ENCODE peak calls at places on chromosomes 7 and 10, in five cellular contexts. One of them, this sample, is unnamed.
A peak's percentile ranks its signal among the peaks of the same experiment; 100 is the strongest.

GRCh38 chr7:107506683-107507339 is 37.0 kb downstream of the GPR22 start:
- DNase-seq in IMR-90: peak; percentile 2
- DNase-seq in GM23338: no peak
- DNase-seq in epithelial cell of esophagus: peak; percentile 96
- DNase-seq in lower leg skin: peak; percentile 51
- DNase-seq in this sample: no peak

GRCh38 chr7:30858576-30858975 is 53.1 kb upstream of the AQP1 start:
- DNase-seq in IMR-90: no peak
- DNase-seq in GM23338: no peak
- DNase-seq in epithelial cell of esophagus: no peak
- DNase-seq in lower leg skin: no peak
- DNase-seq in this sample: no peak

GRCh38 chr10:91617073-91617580 is 15.7 kb downstream of the PPP1R3C start:
- DNase-seq in IMR-90: peak; percentile 94
- DNase-seq in GM23338: no peak
- DNase-seq in epithelial cell of esophagus: peak; percentile 77
- DNase-seq in lower leg skin: no peak
- DNase-seq in this sample: no peak

GRCh38 chr10:124035928-124036558 is 57.4 kb downstream of the CHST15 start:
- DNase-seq in IMR-90: no peak
- DNase-seq in GM23338: no peak
- DNase-seq in epithelial cell of esophagus: no peak
- DNase-seq in lower leg skin: peak; percentile 23
- DNase-seq in this sample: peak; percentile 93

GRCh38 chr7:115297651-115298050 is 375.8 kb downstream of the MDFIC start:
- DNase-seq in IMR-90: peak; percentile 64
- DNase-seq in GM23338: no peak
- DNase-seq in epithelial cell of esophagus: peak; percentile 96
- DNase-seq in lower leg skin: no peak
- DNase-seq in this sample: no peak

GRCh38 chr7:93461350-93461749 is 113.2 kb downstream of the CALCR start:
- DNase-seq in IMR-90: no peak
- DNase-seq in GM23338: peak; percentile 61
- DNase-seq in epithelial cell of esophagus: peak; percentile 10
- DNase-seq in lower leg skin: no peak
- DNase-seq in this sample: no peak

GRCh38 chr10:43323245-43323644 is 48.2 kb upstream of the FXYD4 start:
- DNase-seq in IMR-90: no peak
- DNase-seq in GM23338: no peak
- DNase-seq in epithelial cell of esophagus: no peak
- DNase-seq in lower leg skin: no peak
- DNase-seq in this sample: no peak

GRCh38 chr10:91349381-91349780 is 60.8 kb upstream of the HECTD2 start:
- DNase-seq in IMR-90: peak; percentile 99
- DNase-seq in GM23338: no peak
- DNase-seq in epithelial cell of esophagus: peak; percentile 78
- DNase-seq in lower leg skin: peak; percentile 51
- DNase-seq in this sample: no peak

GRCh38 chr10:59582058-59582457 is 127.6 kb downstream of the SLC16A9 start:
- DNase-seq in IMR-90: no peak
- DNase-seq in GM23338: no peak
- DNase-seq in epithelial cell of esophagus: no peak
- DNase-seq in lower leg skin: no peak
- DNase-seq in this sample: no peak

GRCh38 chr10:603745-604144 is 85.7 kb downstream of the DIP2C start:
- DNase-seq in IMR-90: no peak
- DNase-seq in GM23338: no peak
- DNase-seq in epithelial cell of esophagus: no peak
- DNase-seq in lower leg skin: no peak
- DNase-seq in this sample: no peak

GRCh38 chr7:107937514-107937913 is 46.5 kb downstream of the DLD start:
- DNase-seq in IMR-90: no peak
- DNase-seq in GM23338: no peak
- DNase-seq in epithelial cell of esophagus: peak; percentile 87
- DNase-seq in lower leg skin: no peak
- DNase-seq in this sample: no peak

GRCh38 chr10:88731296-88731695 is 25.2 kb downstream of the LIPK start:
- DNase-seq in IMR-90: no peak
- DNase-seq in GM23338: peak; percentile 38
- DNase-seq in epithelial cell of esophagus: peak; percentile 42
- DNase-seq in lower leg skin: no peak
- DNase-seq in this sample: no peak

GRCh38 chr10:3124412-3125175 is 48.0 kb downstream of the PITRM1 start:
- DNase-seq in IMR-90: no peak
- DNase-seq in GM23338: no peak
- DNase-seq in epithelial cell of esophagus: no peak
- DNase-seq in lower leg skin: no peak
- DNase-seq in this sample: no peak

GRCh38 chr7:24436131-24436920 is 136.9 kb upstream of the PALS2 start:
- DNase-seq in IMR-90: no peak
- DNase-seq in GM23338: peak; percentile 80
- DNase-seq in epithelial cell of esophagus: no peak
- DNase-seq in lower leg skin: no peak
- DNase-seq in this sample: no peak

GRCh38 chr7:2405601-2406345 is 2.4 kb downstream of the CHST12 start:
- DNase-seq in IMR-90: no peak
- DNase-seq in GM23338: no peak
- DNase-seq in epithelial cell of esophagus: no peak
- DNase-seq in lower leg skin: no peak
- DNase-seq in this sample: peak; percentile 83

GRCh38 chr10:122419016-122419415 is 35.4 kb upstream of the ARMS2 start:
- DNase-seq in IMR-90: no peak
- DNase-seq in GM23338: no peak
- DNase-seq in epithelial cell of esophagus: no peak
- DNase-seq in lower leg skin: no peak
- DNase-seq in this sample: no peak

GRCh38 chr10:122642726-122643605 is 56.7 kb downstream of the C10orf120 start:
- DNase-seq in IMR-90: no peak
- DNase-seq in GM23338: no peak
- DNase-seq in epithelial cell of esophagus: no peak
- DNase-seq in lower leg skin: no peak
- DNase-seq in this sample: no peak

GRCh38 chr7:134669845-134670373 is 23.3 kb downstream of the BPGM start:
- DNase-seq in IMR-90: peak; percentile 96
- DNase-seq in GM23338: no peak
- DNase-seq in epithelial cell of esophagus: peak; percentile 97
- DNase-seq in lower leg skin: no peak
- DNase-seq in this sample: no peak

GRCh38 chr10:88162852-88163251 is 299.4 kb downstream of the PTEN start:
- DNase-seq in IMR-90: no peak
- DNase-seq in GM23338: no peak
- DNase-seq in epithelial cell of esophagus: no peak
- DNase-seq in lower leg skin: no peak
- DNase-seq in this sample: no peak

GRCh38 chr7:1813394-1814088 is 143.5 kb downstream of the ELFN1 start:
- DNase-seq in IMR-90: no peak
- DNase-seq in GM23338: no peak
- DNase-seq in epithelial cell of esophagus: no peak
- DNase-seq in lower leg skin: peak; percentile 10
- DNase-seq in this sample: no peak

GRCh38 chr7:151700621-151701185 is 176.2 kb downstream of the PRKAG2 start:
- DNase-seq in IMR-90: peak; percentile 62
- DNase-seq in GM23338: no peak
- DNase-seq in epithelial cell of esophagus: peak; percentile 30
- DNase-seq in lower leg skin: no peak
- DNase-seq in this sample: no peak

GRCh38 chr10:52135101-52135500 is 179.0 kb upstream of the DKK1 start:
- DNase-seq in IMR-90: no peak
- DNase-seq in GM23338: no peak
- DNase-seq in epithelial cell of esophagus: peak; percentile 79
- DNase-seq in lower leg skin: no peak
- DNase-seq in this sample: no peak

GRCh38 chr10:69897417-69897816 is 95.7 kb downstream of the COL13A1 start:
- DNase-seq in IMR-90: no peak
- DNase-seq in GM23338: no peak
- DNase-seq in epithelial cell of esophagus: no peak
- DNase-seq in lower leg skin: no peak
- DNase-seq in this sample: no peak

GRCh38 chr10:132001238-132001977 is 19.7 kb upstream of the BNIP3 start:
- DNase-seq in IMR-90: peak; percentile 43
- DNase-seq in GM23338: peak; percentile 83
- DNase-seq in epithelial cell of esophagus: peak; percentile 42
- DNase-seq in lower leg skin: no peak
- DNase-seq in this sample: no peak

GRCh38 chr7:116218051-116218645 is 7.8 kb downstream of the TES start:
- DNase-seq in IMR-90: peak; percentile 98
- DNase-seq in GM23338: no peak
- DNase-seq in epithelial cell of esophagus: peak; percentile 41
- DNase-seq in lower leg skin: no peak
- DNase-seq in this sample: no peak

GRCh38 chr10:13842119-13842518 is 255.4 kb downstream of the PRPF18 start:
- DNase-seq in IMR-90: no peak
- DNase-seq in GM23338: no peak
- DNase-seq in epithelial cell of esophagus: no peak
- DNase-seq in lower leg skin: no peak
- DNase-seq in this sample: no peak

GRCh38 chr7:81618400-81619014 is 151.3 kb downstream of the HGF start:
- DNase-seq in IMR-90: peak; percentile 98
- DNase-seq in GM23338: peak; percentile 10
- DNase-seq in epithelial cell of esophagus: peak; percentile 92
- DNase-seq in lower leg skin: no peak
- DNase-seq in this sample: no peak

GRCh38 chr10:113484487-113484886 is 68.4 kb upstream of the HABP2 start:
- DNase-seq in IMR-90: no peak
- DNase-seq in GM23338: no peak
- DNase-seq in epithelial cell of esophagus: no peak
- DNase-seq in lower leg skin: no peak
- DNase-seq in this sample: no peak

GRCh38 chr10:110686941-110687340 is 42.8 kb downstream of the RBM20 start:
- DNase-seq in IMR-90: peak; percentile 84
- DNase-seq in GM23338: no peak
- DNase-seq in epithelial cell of esophagus: no peak
- DNase-seq in lower leg skin: no peak
- DNase-seq in this sample: no peak

GRCh38 chr7:26553582-26553981 is 261.9 kb downstream of the SNX10 start:
- DNase-seq in IMR-90: no peak
- DNase-seq in GM23338: no peak
- DNase-seq in epithelial cell of esophagus: no peak
- DNase-seq in lower leg skin: no peak
- DNase-seq in this sample: no peak
- TF ChIP-seq CTCF in IMR-90: no peak
- TF ChIP-seq CTCF in GM23338: no peak
- TF ChIP-seq CTCF in epithelial cell of esophagus: no peak
- TF ChIP-seq CTCF in lower leg skin: no peak
- TF ChIP-seq CTCF in this sample: no peak

GRCh38 chr7:131369354-131369753 is 41.7 kb downstream of the MKLN1 start:
- DNase-seq in IMR-90: no peak
- DNase-seq in GM23338: no peak
- DNase-seq in epithelial cell of esophagus: no peak
- DNase-seq in lower leg skin: no peak
- DNase-seq in this sample: no peak

GRCh38 chr7:131363719-131364118 is 36.0 kb downstream of the MKLN1 start:
- DNase-seq in IMR-90: no peak
- DNase-seq in GM23338: no peak
- DNase-seq in epithelial cell of esophagus: no peak
- DNase-seq in lower leg skin: no peak
- DNase-seq in this sample: no peak

GRCh38 chr7:131370523-131370968 is 42.9 kb downstream of the MKLN1 start:
- DNase-seq in IMR-90: peak; percentile 66
- DNase-seq in GM23338: peak; percentile 77
- DNase-seq in epithelial cell of esophagus: peak; percentile 14
- DNase-seq in lower leg skin: no peak
- DNase-seq in this sample: peak; percentile 44

GRCh38 chr7:131364767-131365344 is 37.2 kb downstream of the MKLN1 start:
- DNase-seq in IMR-90: no peak
- DNase-seq in GM23338: no peak
- DNase-seq in epithelial cell of esophagus: no peak
- DNase-seq in lower leg skin: no peak
- DNase-seq in this sample: no peak

DNA sequence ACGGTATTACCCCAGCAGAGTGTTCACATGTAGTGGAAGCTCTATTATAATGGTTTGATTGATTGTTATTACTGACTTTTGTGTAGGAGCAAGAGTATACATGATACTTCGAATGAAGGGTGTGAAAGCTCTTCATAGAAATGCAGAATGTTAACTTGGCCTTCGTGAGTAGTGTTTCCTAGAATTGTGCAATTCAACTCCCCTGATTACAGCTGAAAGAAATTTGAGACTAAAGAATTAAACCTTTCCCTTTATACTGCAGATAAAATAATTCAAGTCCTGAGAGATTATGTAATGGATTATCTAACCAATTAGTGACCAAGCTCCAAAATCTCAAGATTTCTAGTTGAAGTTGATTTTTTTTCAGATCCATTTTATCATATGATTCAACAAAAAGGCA is 38.2 kb downstream of the MKLN1 start:
- DNase-seq in IMR-90: peak; percentile 70
- DNase-seq in GM23338: no peak
- DNase-seq in epithelial cell of esophagus: no peak
- DNase-seq in lower leg skin: no peak
- DNase-seq in this sample: no peak
- H3K4me3 ChIP-seq in IMR-90: no peak overlapping the region
- H3K4me3 ChIP-seq in GM23338: no peak overlapping the region
- H3K4me3 ChIP-seq in epithelial cell of esophagus: no peak overlapping the region
- H3K4me3 ChIP-seq in lower leg skin: no peak overlapping the region
- H3K4me3 ChIP-seq in this sample: no peak overlapping the region

DNA sequence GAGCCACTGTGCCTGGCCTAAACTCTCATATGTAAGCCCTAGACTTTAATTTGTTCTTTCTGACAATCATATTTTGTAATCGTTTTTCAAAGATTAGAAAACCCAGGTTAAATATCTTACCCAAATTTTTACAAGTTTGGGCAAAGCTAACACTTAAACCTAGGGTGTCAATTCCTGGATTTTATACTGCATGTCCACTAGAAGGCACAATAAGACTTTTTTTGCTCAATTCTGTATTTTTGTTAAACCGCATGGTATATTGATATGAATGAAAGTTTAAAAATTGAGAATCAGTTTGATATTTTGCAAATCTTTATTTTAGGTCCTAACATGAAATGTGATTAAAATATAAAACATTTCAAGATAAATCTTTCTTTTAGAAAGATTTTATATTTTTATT is 29.3 kb downstream of the DYNC2I1 start:
- DNase-seq in IMR-90: peak; percentile 6
- DNase-seq in GM23338: no peak
- DNase-seq in epithelial cell of esophagus: no peak
- DNase-seq in lower leg skin: no peak
- DNase-seq in this sample: no peak
- TF ChIP-seq CTCF in IMR-90: peak; percentile 37
- TF ChIP-seq CTCF in GM23338: peak; percentile 45
- TF ChIP-seq CTCF in epithelial cell of esophagus: peak; percentile 11
- TF ChIP-seq CTCF in lower leg skin: no peak
- TF ChIP-seq CTCF in this sample: peak; percentile 19

DNA sequence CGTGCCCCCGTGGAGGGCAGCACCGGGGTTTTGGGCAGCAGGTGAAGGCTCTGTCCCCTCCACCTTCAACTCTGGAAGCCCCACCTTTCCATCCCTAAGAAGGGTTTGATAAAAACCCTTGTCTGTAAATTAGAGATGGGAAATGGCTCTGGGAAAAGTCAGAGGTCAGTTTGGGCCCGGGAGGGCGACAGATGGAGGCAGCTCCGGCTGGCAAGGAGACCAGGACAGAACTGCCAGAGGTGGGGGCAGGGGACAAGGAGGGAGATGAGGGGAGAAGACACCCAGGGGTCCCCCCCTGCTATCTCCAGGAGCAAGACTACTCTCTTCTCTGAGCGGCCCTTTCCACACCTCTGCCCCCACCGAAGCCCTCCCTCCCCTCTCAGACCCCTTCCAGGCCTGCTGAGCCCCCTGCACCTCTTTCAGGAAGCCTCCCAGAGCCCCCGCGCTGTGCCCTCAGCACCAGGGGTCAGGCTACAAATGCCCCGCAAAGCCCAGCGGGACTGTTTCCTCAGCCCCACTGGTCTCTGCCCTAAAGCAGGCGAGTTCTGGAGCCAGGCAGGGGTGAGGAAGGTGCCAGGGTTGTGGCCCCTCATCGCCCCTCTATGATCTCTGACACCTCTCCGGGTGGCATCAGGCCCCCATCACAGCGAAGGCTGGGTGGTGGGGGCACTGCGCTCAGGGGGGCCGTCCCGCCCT is 979 bp upstream of the SH2B2 start:
- DNase-seq in IMR-90: no peak
- DNase-seq in GM23338: no peak
- DNase-seq in epithelial cell of esophagus: no peak
- DNase-seq in lower leg skin: no peak
- DNase-seq in this sample: no peak
- H3K4me3 ChIP-seq in IMR-90: peak overlapping the region; percentile 76
- H3K4me3 ChIP-seq in GM23338: peak overlapping the region; percentile 88
- H3K4me3 ChIP-seq in epithelial cell of esophagus: peak overlapping the region; percentile 52
- H3K4me3 ChIP-seq in lower leg skin: peak overlapping the region; percentile 59
- H3K4me3 ChIP-seq in this sample: peak overlapping the region; percentile 76